ENCODE peak calls at places on chromosome 6, in four cellular contexts. Q, N, U and X are unnamed samples.

GRCh38 chr6:14635933-14636599 is 518.5 kb downstream of the CD83 start:
- DNase-seq in U (no peak), N (no peak), Q (no peak), X (no peak)

GRCh38 chr6:116386581-116387299 is 16.0 kb downstream of the DSE start:
- DNase-seq in U (no peak), N (no peak), Q (no peak), X (peak; percentile 17)

GRCh38 chr6:127458817-127459216 is 372 bp downstream of the KIAA0408 start:
- DNase-seq in N (peak; percentile 35), U (no peak), Q (no peak), X (no peak)

GRCh38 chr6:37021356-37022129 is 16.1 kb downstream of the FGD2 start:
- DNase-seq in N (peak; percentile 37), Q (no peak), U (peak; percentile 88), X (peak; percentile 51)

GRCh38 chr6:144415014-144415413 is 129.9 kb downstream of the UTRN start:
- DNase-seq in N (peak; percentile 95), U (no peak), Q (no peak), X (peak; percentile 48)

GRCh38 chr6:161228096-161228495 is 45.8 kb downstream of the AGPAT4 start:
- DNase-seq in U (no peak), N (no peak), Q (no peak), X (no peak)

GRCh38 chr6:170100046-170100445 is 190.8 kb downstream of the DLL1 start:
- DNase-seq in N (no peak), U (no peak), Q (no peak), X (no peak)

GRCh38 chr6:167493961-167494697 is 169.2 kb downstream of the TTLL2 start:
- DNase-seq in U (no peak), Q (no peak), N (no peak), X (no peak)

GRCh38 chr6:36911946-36912555 is 26.3 kb downstream of the C6orf89 start:
- DNase-seq in N (no peak), U (no peak), Q (no peak), X (peak; percentile 43)

GRCh38 chr6:656460-657252 is at the start of gene HUS1B:
- DNase-seq in U (no peak), Q (no peak), N (no peak), X (no peak)

GRCh38 chr6:16237242-16237641 is 1.1 kb upstream of the GMPR start:
- DNase-seq in Q (no peak), N (no peak), U (no peak), X (no peak)

GRCh38 chr6:79307321-79308036 is 73.0 kb upstream of the HMGN3 start:
- DNase-seq in N (peak; percentile 18), Q (no peak), U (no peak), X (no peak)

GRCh38 chr6:31031095-31031494 is 20.8 kb downstream of the MUC22 start:
- DNase-seq in N (no peak), U (no peak), Q (no peak), X (no peak)

GRCh38 chr6:27791182-27791939 is 120.8 kb downstream of the OR2B2 start:
- DNase-seq in N (peak; percentile 76), Q (no peak), U (peak; percentile 91), X (peak; percentile 88)

GRCh38 chr6:16800942-16801341 is 39.7 kb upstream of the ATXN1 start:
- DNase-seq in U (no peak), Q (no peak), N (no peak), X (no peak)

GRCh38 chr6:99846021-99846420 is 148.0 kb downstream of the MCHR2 start:
- DNase-seq in Q (no peak), U (no peak), N (no peak), X (no peak)

GRCh38 chr6:143695106-143696059 is 17.6 kb downstream of the PHACTR2 start:
- DNase-seq in U (no peak), N (no peak), Q (no peak), X (peak; percentile 49)

GRCh38 chr6:11067348-11067747 is 23.2 kb upstream of the ELOVL2 start:
- DNase-seq in N (peak; percentile 79), U (peak; percentile 16), Q (no peak), X (no peak)

GRCh38 chr6:39902136-39902535 is 32.1 kb downstream of the MOCS1 start:
- DNase-seq in N (no peak), U (no peak), Q (no peak), X (no peak)
- TF ChIP-seq POLR2A in N (no peak), U (no peak), Q (no peak), X (no peak)

GRCh38 chr6:62298745-62299392 is 12.8 kb upstream of the KHDRBS2 start:
- DNase-seq in N (no peak), U (no peak), Q (no peak), X (no peak)
- H3K9ac ChIP-seq in N (no peak overlapping the region), U (no peak overlapping the region), Q (no peak overlapping the region), X (no peak overlapping the region)

GRCh38 chr6:136037885-136038460 is 186.5 kb downstream of the PDE7B start:
- DNase-seq in Q (no peak), U (no peak), N (no peak), X (peak; percentile 70)
- TF ChIP-seq JUN in Q (no peak), U (no peak), N (no peak), X (no peak)

GRCh38 chr6:163415176-163415619 is 680 bp downstream of the QKI start:
- DNase-seq in U (peak; percentile 42), Q (no peak), N (no peak), X (no peak)

GRCh38 chr6:163415620-163416379 is 1.3 kb downstream of the QKI start:
- DNase-seq in U (peak; percentile 84), Q (no peak), N (peak; percentile 53), X (peak; percentile 64)

GRCh38 chr6:163413345-163414116 is 987 bp upstream of the QKI start:
- DNase-seq in U (peak; percentile 92), N (peak; percentile 88), Q (no peak), X (peak; percentile 93)

GRCh38 chr6:163414117-163414366 is 476 bp upstream of the QKI start:
- DNase-seq in N (no peak), U (no peak), Q (no peak), X (no peak)

DNA sequence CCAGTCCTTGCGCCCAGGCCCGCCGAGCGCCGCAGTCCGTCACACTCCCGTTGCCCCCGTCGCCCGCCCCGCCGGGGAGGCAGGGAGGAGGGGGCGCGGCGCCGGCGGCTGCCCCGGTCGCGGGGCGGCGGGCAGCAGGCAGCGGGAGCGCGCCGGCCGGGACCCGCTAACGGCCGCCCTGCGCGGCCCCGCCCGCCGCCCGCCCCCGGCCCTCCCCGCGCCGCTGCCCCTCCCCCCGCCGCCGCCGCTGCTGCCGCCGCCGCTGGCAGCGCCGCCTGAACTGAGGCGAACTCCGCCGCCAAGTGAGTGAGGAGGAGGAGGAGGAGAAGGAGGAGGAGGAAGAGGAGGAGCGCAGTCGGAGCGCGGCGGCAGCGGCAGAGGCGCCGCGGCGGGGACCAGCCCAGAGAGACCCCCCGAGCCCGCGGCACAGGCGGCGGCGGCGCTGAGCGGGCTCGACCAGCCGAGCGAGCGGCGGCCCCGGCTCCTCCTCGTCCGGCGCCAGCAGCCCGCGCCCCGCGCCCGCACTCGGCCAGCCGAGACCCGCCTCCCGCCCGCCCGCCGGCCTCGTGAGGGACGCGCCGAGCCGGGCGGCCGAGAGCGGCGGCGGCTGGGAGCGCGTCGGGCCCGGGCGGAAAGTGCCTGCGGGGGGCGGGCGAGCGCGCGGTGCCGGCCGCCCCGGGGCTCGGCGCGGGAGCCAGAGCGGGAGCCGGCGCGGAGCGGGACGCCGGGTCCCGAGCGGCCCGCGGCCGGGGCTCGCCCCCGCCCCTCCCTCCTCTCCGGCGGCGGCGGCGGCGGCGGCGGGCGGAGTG is at the start of gene QKI:
- DNase-seq in N (peak; percentile 59), Q (no peak), U (peak; percentile 91), X (peak; percentile 67)
- TF ChIP-seq POLR2A in N (no peak), Q (no peak), U (no peak), X (peak; percentile 58)

GRCh38 chr6:138106665-138107077 is 548 bp downstream of the PERP start:
- DNase-seq in U (no peak), N (no peak), Q (no peak), X (no peak)

GRCh38 chr6:138105446-138105845 is 1.8 kb downstream of the PERP start:
- DNase-seq in N (peak; percentile 70), Q (no peak), U (no peak), X (no peak)

GRCh38 chr6:138107752-138108592 is 753 bp upstream of the PERP start:
- DNase-seq in N (peak; percentile 73), Q (no peak), U (peak; percentile 38), X (no peak)

GRCh38 chr6:138105880-138106664 is 1.1 kb downstream of the PERP start:
- DNase-seq in U (no peak), Q (no peak), N (peak; percentile 63), X (peak; percentile 58)

GRCh38 chr6:138107078-138107751 is at the start of gene PERP:
- DNase-seq in Q (no peak), U (peak; percentile 73), N (peak; percentile 68), X (peak; percentile 45)
- H3K9ac ChIP-seq in Q (peak within 1 kb of the TSS; percentile 79), U (peak within 1 kb of the TSS; percentile 83), N (peak within 1 kb of the TSS; percentile 80), X (peak within 1 kb of the TSS; percentile 88)

DNA sequence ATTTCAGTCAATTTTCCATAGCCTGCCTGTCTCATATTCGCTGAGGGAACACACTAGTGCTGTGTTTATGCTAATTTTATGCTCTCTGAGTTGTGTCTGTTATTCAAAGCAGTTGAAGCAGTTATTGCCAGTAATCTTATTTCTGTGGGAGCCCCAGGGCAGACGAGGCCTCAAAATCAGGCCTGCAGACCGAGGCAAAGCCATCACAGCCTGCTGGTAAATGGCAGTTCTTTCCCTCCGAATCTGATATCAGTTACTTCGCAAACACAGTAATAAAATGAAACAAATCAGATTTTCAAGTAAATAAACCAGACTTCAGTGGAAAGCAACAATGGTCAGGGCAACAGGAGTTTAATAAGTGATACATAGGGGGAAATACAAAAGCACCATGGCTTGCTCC is 508.4 kb downstream of the PKHD1 start:
- DNase-seq in Q (no peak), U (no peak), N (no peak), X (no peak)
- TF ChIP-seq JUN in Q (no peak), U (no peak), N (no peak), X (no peak)

DNA sequence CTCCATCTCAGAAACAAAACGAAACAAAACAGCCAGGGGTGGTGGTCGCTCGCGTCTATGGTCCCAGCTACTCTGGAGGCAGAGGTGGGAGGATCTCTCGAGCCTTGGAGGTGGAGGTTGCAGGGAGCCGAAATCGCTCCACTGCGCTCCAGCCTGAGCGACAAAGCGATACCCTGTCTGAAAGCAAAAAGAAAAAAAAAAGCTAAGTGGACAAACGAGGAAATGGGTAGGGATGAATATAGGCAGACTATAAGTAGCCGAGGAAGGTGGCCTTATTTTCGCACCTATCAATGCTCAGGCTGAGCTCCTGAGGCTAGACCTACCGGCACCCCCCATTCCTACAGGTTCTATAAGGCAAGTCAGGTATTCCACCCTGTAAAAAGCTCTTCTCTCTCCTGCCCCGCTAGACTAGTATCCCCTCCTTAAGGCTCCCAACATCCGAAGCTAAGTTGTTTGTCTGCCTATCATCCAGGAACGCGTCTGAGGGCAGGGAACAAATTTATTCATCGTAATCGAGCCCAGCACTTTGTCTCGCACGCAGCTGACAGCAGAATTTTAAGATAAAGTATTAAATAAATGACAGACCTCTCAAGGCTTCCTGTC is 591 bp upstream of the CASP8AP2 start:
- DNase-seq in U (no peak), N (no peak), Q (no peak), X (no peak)
- TF ChIP-seq POLR2A in U (peak; percentile 74), N (no peak), Q (no peak), X (peak; percentile 63)